ENCODE peak calls at places on chromosomes 11 and 22, in seven cellular contexts. One of them, this sample, is unnamed. For H3K27me3, the result is how much of the 10 kb centered on the place peaks cover.

GRCh38 chr11:104105155-104105554 is 58.8 kb downstream of the PDGFD start:
- DNase-seq in IMR-90: peak
- DNase-seq in colonic mucosa: no peak
- DNase-seq in psoas muscle: no peak
- DNase-seq in tibial nerve: no peak
- DNase-seq in dorsolateral prefrontal cortex: no peak
- DNase-seq in neural progenitor cell: no peak
- DNase-seq in this sample: peak

GRCh38 chr11:21133722-21134121 is 464.3 kb downstream of the NELL1 start:
- DNase-seq in IMR-90: no peak
- DNase-seq in colonic mucosa: no peak
- DNase-seq in psoas muscle: peak
- DNase-seq in tibial nerve: no peak
- DNase-seq in dorsolateral prefrontal cortex: no peak
- DNase-seq in neural progenitor cell: no peak
- DNase-seq in this sample: no peak

GRCh38 chr11:107044503-107044902 is 26.2 kb upstream of the GUCY1A2 start:
- DNase-seq in IMR-90: no peak
- DNase-seq in colonic mucosa: no peak
- DNase-seq in psoas muscle: no peak
- DNase-seq in tibial nerve: no peak
- DNase-seq in dorsolateral prefrontal cortex: no peak
- DNase-seq in neural progenitor cell: no peak
- DNase-seq in this sample: no peak

GRCh38 chr11:97965849-97966646 is 1054.7 kb upstream of the CNTN5 start:
- DNase-seq in IMR-90: peak
- DNase-seq in colonic mucosa: no peak
- DNase-seq in psoas muscle: no peak
- DNase-seq in tibial nerve: no peak
- DNase-seq in dorsolateral prefrontal cortex: no peak
- DNase-seq in neural progenitor cell: no peak
- DNase-seq in this sample: peak

GRCh38 chr22:44245438-44245837 is 64.7 kb downstream of the PARVG start:
- DNase-seq in IMR-90: no peak
- DNase-seq in colonic mucosa: no peak
- DNase-seq in psoas muscle: no peak
- DNase-seq in tibial nerve: no peak
- DNase-seq in dorsolateral prefrontal cortex: no peak
- DNase-seq in neural progenitor cell: no peak
- DNase-seq in this sample: no peak

GRCh38 chr11:83220279-83220678 is 26.8 kb downstream of the ANKRD42 start:
- DNase-seq in IMR-90: no peak
- DNase-seq in colonic mucosa: no peak
- DNase-seq in psoas muscle: no peak
- DNase-seq in tibial nerve: no peak
- DNase-seq in dorsolateral prefrontal cortex: no peak
- DNase-seq in neural progenitor cell: peak
- DNase-seq in this sample: no peak

GRCh38 chr11:27934830-27935145 is 173.2 kb downstream of the KIF18A start:
- DNase-seq in IMR-90: peak
- DNase-seq in colonic mucosa: no peak
- DNase-seq in psoas muscle: no peak
- DNase-seq in tibial nerve: no peak
- DNase-seq in dorsolateral prefrontal cortex: no peak
- DNase-seq in neural progenitor cell: no peak
- DNase-seq in this sample: peak

GRCh38 chr11:105432241-105432995 is 177.5 kb upstream of the GRIA4 start:
- DNase-seq in IMR-90: no peak
- DNase-seq in colonic mucosa: no peak
- DNase-seq in psoas muscle: no peak
- DNase-seq in tibial nerve: no peak
- DNase-seq in dorsolateral prefrontal cortex: no peak
- DNase-seq in neural progenitor cell: no peak
- DNase-seq in this sample: no peak

GRCh38 chr22:32308934-32309333 is 48.7 kb upstream of the RFPL3 start:
- DNase-seq in IMR-90: no peak
- DNase-seq in colonic mucosa: no peak
- DNase-seq in psoas muscle: no peak
- DNase-seq in tibial nerve: no peak
- DNase-seq in dorsolateral prefrontal cortex: no peak
- DNase-seq in neural progenitor cell: no peak
- DNase-seq in this sample: no peak

GRCh38 chr11:47143322-47143721 is 33.4 kb downstream of the ARFGAP2 start:
- DNase-seq in IMR-90: peak
- DNase-seq in colonic mucosa: no peak
- DNase-seq in psoas muscle: no peak
- DNase-seq in tibial nerve: peak
- DNase-seq in dorsolateral prefrontal cortex: no peak
- DNase-seq in neural progenitor cell: no peak
- DNase-seq in this sample: peak

GRCh38 chr11:40129276-40129675 is 1330.2 kb downstream of the LRRC4C start:
- DNase-seq in IMR-90: no peak
- DNase-seq in colonic mucosa: no peak
- DNase-seq in psoas muscle: no peak
- DNase-seq in tibial nerve: no peak
- DNase-seq in dorsolateral prefrontal cortex: no peak
- DNase-seq in neural progenitor cell: peak
- DNase-seq in this sample: no peak

GRCh38 chr11:86193297-86194095 is 51.1 kb upstream of the EED start:
- DNase-seq in IMR-90: peak
- DNase-seq in colonic mucosa: peak
- DNase-seq in psoas muscle: peak
- DNase-seq in tibial nerve: peak
- DNase-seq in dorsolateral prefrontal cortex: no peak
- DNase-seq in neural progenitor cell: peak
- DNase-seq in this sample: no peak

GRCh38 chr11:6757373-6757967 is 14.3 kb downstream of the OR2AG2 start:
- DNase-seq in IMR-90: peak
- DNase-seq in colonic mucosa: peak
- DNase-seq in psoas muscle: no peak
- DNase-seq in tibial nerve: peak
- DNase-seq in dorsolateral prefrontal cortex: no peak
- DNase-seq in neural progenitor cell: peak
- DNase-seq in this sample: no peak

GRCh38 chr11:86592047-86592564 is 80.3 kb downstream of the ME3 start:
- DNase-seq in IMR-90: peak
- DNase-seq in colonic mucosa: no peak
- DNase-seq in psoas muscle: no peak
- DNase-seq in tibial nerve: no peak
- DNase-seq in dorsolateral prefrontal cortex: no peak
- DNase-seq in neural progenitor cell: no peak
- DNase-seq in this sample: no peak

GRCh38 chr11:102419181-102419580 is 33.4 kb downstream of the TMEM123 start:
- DNase-seq in IMR-90: no peak
- DNase-seq in colonic mucosa: no peak
- DNase-seq in psoas muscle: no peak
- DNase-seq in tibial nerve: no peak
- DNase-seq in dorsolateral prefrontal cortex: no peak
- DNase-seq in neural progenitor cell: no peak
- DNase-seq in this sample: no peak

GRCh38 chr11:77799338-77799737 is 21.2 kb downstream of the RSF1 start:
- DNase-seq in IMR-90: no peak
- DNase-seq in colonic mucosa: no peak
- DNase-seq in psoas muscle: no peak
- DNase-seq in tibial nerve: no peak
- DNase-seq in dorsolateral prefrontal cortex: no peak
- DNase-seq in neural progenitor cell: no peak
- DNase-seq in this sample: no peak

GRCh38 chr11:12232160-12232559 is 121.8 kb downstream of the MICAL2 start:
- DNase-seq in IMR-90: peak
- DNase-seq in colonic mucosa: no peak
- DNase-seq in psoas muscle: no peak
- DNase-seq in tibial nerve: no peak
- DNase-seq in dorsolateral prefrontal cortex: no peak
- DNase-seq in neural progenitor cell: no peak
- DNase-seq in this sample: no peak

GRCh38 chr11:92330114-92330513 is 105.5 kb downstream of the FAT3 start:
- DNase-seq in IMR-90: no peak
- DNase-seq in colonic mucosa: no peak
- DNase-seq in psoas muscle: no peak
- DNase-seq in tibial nerve: no peak
- DNase-seq in dorsolateral prefrontal cortex: no peak
- DNase-seq in neural progenitor cell: no peak
- DNase-seq in this sample: no peak

GRCh38 chr11:18617688-18618340 is 16.3 kb downstream of the SPTY2D1 start:
- DNase-seq in IMR-90: peak
- DNase-seq in colonic mucosa: no peak
- DNase-seq in psoas muscle: no peak
- DNase-seq in tibial nerve: no peak
- DNase-seq in dorsolateral prefrontal cortex: no peak
- DNase-seq in neural progenitor cell: no peak
- DNase-seq in this sample: no peak

GRCh38 chr11:86360775-86361395 is 13.8 kb upstream of the CCDC81 start:
- DNase-seq in IMR-90: peak
- DNase-seq in colonic mucosa: no peak
- DNase-seq in psoas muscle: no peak
- DNase-seq in tibial nerve: no peak
- DNase-seq in dorsolateral prefrontal cortex: no peak
- DNase-seq in neural progenitor cell: peak
- DNase-seq in this sample: peak

GRCh38 chr22:31962392-31963113 is 18.2 kb downstream of the YWHAH start:
- DNase-seq in IMR-90: no peak
- DNase-seq in colonic mucosa: no peak
- DNase-seq in psoas muscle: no peak
- DNase-seq in tibial nerve: no peak
- DNase-seq in dorsolateral prefrontal cortex: peak
- DNase-seq in neural progenitor cell: no peak
- DNase-seq in this sample: no peak

GRCh38 chr11:19849107-19849789 is 136.6 kb downstream of the NAV2 start:
- DNase-seq in IMR-90: peak
- DNase-seq in colonic mucosa: no peak
- DNase-seq in psoas muscle: peak
- DNase-seq in tibial nerve: no peak
- DNase-seq in dorsolateral prefrontal cortex: no peak
- DNase-seq in neural progenitor cell: no peak
- DNase-seq in this sample: no peak

GRCh38 chr22:35394810-35395563 is 5.0 kb upstream of the MCM5 start:
- DNase-seq in IMR-90: no peak
- DNase-seq in colonic mucosa: no peak
- DNase-seq in psoas muscle: no peak
- DNase-seq in tibial nerve: no peak
- DNase-seq in dorsolateral prefrontal cortex: no peak
- DNase-seq in neural progenitor cell: no peak
- DNase-seq in this sample: no peak

GRCh38 chr11:12769834-12770345 is 95.7 kb downstream of the TEAD1 start:
- DNase-seq in IMR-90: peak
- DNase-seq in colonic mucosa: no peak
- DNase-seq in psoas muscle: no peak
- DNase-seq in tibial nerve: no peak
- DNase-seq in dorsolateral prefrontal cortex: no peak
- DNase-seq in neural progenitor cell: no peak
- DNase-seq in this sample: peak

GRCh38 chr11:120660024-120660565 is 148.5 kb downstream of the GRIK4 start:
- DNase-seq in IMR-90: peak
- DNase-seq in colonic mucosa: peak
- DNase-seq in psoas muscle: no peak
- DNase-seq in tibial nerve: no peak
- DNase-seq in dorsolateral prefrontal cortex: no peak
- DNase-seq in neural progenitor cell: peak
- DNase-seq in this sample: no peak

GRCh38 chr11:40241524-40242037 is 1217.9 kb downstream of the LRRC4C start:
- DNase-seq in IMR-90: no peak
- DNase-seq in colonic mucosa: no peak
- DNase-seq in psoas muscle: no peak
- DNase-seq in tibial nerve: peak
- DNase-seq in dorsolateral prefrontal cortex: no peak
- DNase-seq in neural progenitor cell: no peak
- DNase-seq in this sample: no peak

GRCh38 chr22:30219049-30219448 is 27.5 kb downstream of the LIF start:
- DNase-seq in IMR-90: no peak
- DNase-seq in colonic mucosa: no peak
- DNase-seq in psoas muscle: no peak
- DNase-seq in tibial nerve: no peak
- DNase-seq in dorsolateral prefrontal cortex: no peak
- DNase-seq in neural progenitor cell: no peak
- DNase-seq in this sample: no peak
- TF ChIP-seq CTCF in IMR-90: peak
- TF ChIP-seq CTCF in colonic mucosa: no peak
- TF ChIP-seq CTCF in psoas muscle: no peak
- TF ChIP-seq CTCF in tibial nerve: no peak
- TF ChIP-seq CTCF in dorsolateral prefrontal cortex: no peak
- TF ChIP-seq CTCF in neural progenitor cell: peak
- TF ChIP-seq CTCF in this sample: peak

GRCh38 chr11:45920531-45921477 is 1.7 kb upstream of the LARGE2 start:
- DNase-seq in IMR-90: no peak
- DNase-seq in colonic mucosa: no peak
- DNase-seq in psoas muscle: peak
- DNase-seq in tibial nerve: no peak
- DNase-seq in dorsolateral prefrontal cortex: no peak
- DNase-seq in neural progenitor cell: peak
- DNase-seq in this sample: no peak

GRCh38 chr11:45924927-45925326 is 2.5 kb downstream of the LARGE2 start:
- DNase-seq in IMR-90: no peak
- DNase-seq in colonic mucosa: peak
- DNase-seq in psoas muscle: no peak
- DNase-seq in tibial nerve: no peak
- DNase-seq in dorsolateral prefrontal cortex: no peak
- DNase-seq in neural progenitor cell: peak
- DNase-seq in this sample: no peak

GRCh38 chr11:45924036-45924915 is 1.8 kb downstream of the LARGE2 start:
- DNase-seq in IMR-90: no peak
- DNase-seq in colonic mucosa: no peak
- DNase-seq in psoas muscle: peak
- DNase-seq in tibial nerve: no peak
- DNase-seq in dorsolateral prefrontal cortex: no peak
- DNase-seq in neural progenitor cell: peak
- DNase-seq in this sample: no peak

GRCh38 chr11:45921561-45922424 is 663 bp upstream of the LARGE2 start:
- DNase-seq in IMR-90: no peak
- DNase-seq in colonic mucosa: peak
- DNase-seq in psoas muscle: peak
- DNase-seq in tibial nerve: no peak
- DNase-seq in dorsolateral prefrontal cortex: peak
- DNase-seq in neural progenitor cell: peak
- DNase-seq in this sample: no peak

GRCh38 chr11:45922425-45923082 is at the start of gene LARGE2:
- DNase-seq in IMR-90: no peak
- DNase-seq in colonic mucosa: peak
- DNase-seq in psoas muscle: peak
- DNase-seq in tibial nerve: no peak
- DNase-seq in dorsolateral prefrontal cortex: peak
- DNase-seq in neural progenitor cell: peak
- DNase-seq in this sample: no peak
- H3K4me3 ChIP-seq in IMR-90: no peak
- H3K4me3 ChIP-seq in colonic mucosa: peak
- H3K4me3 ChIP-seq in psoas muscle: peak
- H3K4me3 ChIP-seq in tibial nerve: peak
- H3K4me3 ChIP-seq in dorsolateral prefrontal cortex: peak
- H3K4me3 ChIP-seq in neural progenitor cell: peak
- H3K4me3 ChIP-seq in this sample: no peak

GRCh38 chr11:72240461-72241289 is 3.3 kb downstream of the PHOX2A start:
- DNase-seq in IMR-90: no peak
- DNase-seq in colonic mucosa: no peak
- DNase-seq in psoas muscle: no peak
- DNase-seq in tibial nerve: no peak
- DNase-seq in dorsolateral prefrontal cortex: no peak
- DNase-seq in neural progenitor cell: peak
- DNase-seq in this sample: no peak
- H3K27me3 ChIP-seq in IMR-90: half or more
- H3K27me3 ChIP-seq in colonic mucosa: half or more
- H3K27me3 ChIP-seq in psoas muscle: under half
- H3K27me3 ChIP-seq in tibial nerve: half or more
- H3K27me3 ChIP-seq in dorsolateral prefrontal cortex: under half
- H3K27me3 ChIP-seq in neural progenitor cell: half or more
- H3K27me3 ChIP-seq in this sample: under half

GRCh38 chr11:124891390-124891861 is 6.2 kb downstream of the ROBO4 start:
- DNase-seq in IMR-90: no peak
- DNase-seq in colonic mucosa: peak
- DNase-seq in psoas muscle: peak
- DNase-seq in tibial nerve: peak
- DNase-seq in dorsolateral prefrontal cortex: no peak
- DNase-seq in neural progenitor cell: no peak
- DNase-seq in this sample: no peak
- TF ChIP-seq CTCF in IMR-90: peak
- TF ChIP-seq CTCF in colonic mucosa: no peak
- TF ChIP-seq CTCF in psoas muscle: no peak
- TF ChIP-seq CTCF in tibial nerve: no peak
- TF ChIP-seq CTCF in dorsolateral prefrontal cortex: no peak
- TF ChIP-seq CTCF in neural progenitor cell: no peak
- TF ChIP-seq CTCF in this sample: peak

This sample was measured in BJ.